ENCODE peak calls at places on chromosomes 1 and 21, in four cellular contexts. J is tibial nerve, I is mesenchymal stem cell, B is spleen. X is an unnamed sample. For H3K27me3, the result is how much of the 10 kb centered on the place peaks cover.

GRCh38 chr1:26996024-26996423 is 2.5 kb downstream of the TRNP1 start:
- DNase-seq in J (no peak), I (peak), B (no peak), X (no peak)

GRCh38 chr1:229355661-229356060 is 12.8 kb upstream of the CCSAP start:
- DNase-seq in J (no peak), B (no peak), I (no peak), X (no peak)

GRCh38 chr1:199857103-199857502 is 170.4 kb upstream of the NR5A2 start:
- DNase-seq in I (peak), J (no peak), B (no peak), X (no peak)

GRCh38 chr1:227898502-227899140 is 49.1 kb downstream of the WNT9A start:
- DNase-seq in J (no peak), I (no peak), B (peak), X (no peak)

GRCh38 chr1:189764391-189765320 is 713.0 kb downstream of the BRINP3 start:
- DNase-seq in I (no peak), B (no peak), J (no peak), X (no peak)

GRCh38 chr1:14142397-14143095 is 442.6 kb downstream of the PRDM2 start:
- DNase-seq in B (no peak), J (no peak), I (no peak), X (no peak)

GRCh38 chr1:219500327-219500897 is 112.5 kb downstream of the ZC3H11B start:
- DNase-seq in J (no peak), B (no peak), I (no peak), X (no peak)

GRCh38 chr1:32954183-32954582 is 10.4 kb downstream of the RNF19B start:
- DNase-seq in J (no peak), B (no peak), I (no peak), X (no peak)

GRCh38 chr1:13950637-13951036 is 250.6 kb downstream of the PRDM2 start:
- DNase-seq in I (no peak), B (no peak), J (no peak), X (no peak)

GRCh38 chr1:202165267-202165941 is 5.0 kb upstream of the PTPN7 start:
- DNase-seq in B (no peak), J (no peak), I (no peak), X (no peak)

GRCh38 chr1:92259350-92259749 is 39.4 kb downstream of the GLMN start:
- DNase-seq in J (no peak), I (no peak), B (no peak), X (no peak)

GRCh38 chr1:39395357-39395831 is 96.0 kb upstream of the BMP8A start:
- DNase-seq in B (no peak), J (no peak), I (peak), X (peak)

GRCh38 chr1:78469561-78469960 is 21.2 kb upstream of the PTGFR start:
- DNase-seq in J (no peak), B (no peak), I (no peak), X (no peak)

GRCh38 chr1:23544444-23545389 is 13.7 kb upstream of the E2F2 start:
- DNase-seq in B (peak), I (peak), J (peak), X (peak)

GRCh38 chr1:93124556-93125368 is 45.7 kb downstream of the MTF2 start:
- DNase-seq in B (no peak), J (no peak), I (no peak), X (no peak)

GRCh38 chr1:9454094-9454418 is 85.2 kb upstream of the SLC25A33 start:
- DNase-seq in J (no peak), B (no peak), I (no peak), X (no peak)

GRCh38 chr1:184497962-184498723 is 111.3 kb downstream of the C1orf21 start:
- DNase-seq in I (peak), B (no peak), J (no peak), X (no peak)

GRCh38 chr1:201555593-201555945 is 16.6 kb downstream of the NAV1 start:
- DNase-seq in B (no peak), I (no peak), J (no peak), X (peak)

GRCh38 chr1:200895448-200895799 is 724 bp downstream of the INAVA start:
- DNase-seq in J (no peak), B (no peak), I (no peak), X (no peak)

GRCh38 chr1:67162954-67163353 is 3.3 kb upstream of the IL23R start:
- DNase-seq in B (no peak), I (peak), J (no peak), X (peak)

GRCh38 chr1:21626921-21627339 is 42.2 kb downstream of the RAP1GAP start:
- DNase-seq in B (no peak), I (no peak), J (no peak), X (no peak)

GRCh38 chr1:32801096-32801713 is 16.0 kb downstream of the YARS1 start:
- DNase-seq in B (no peak), J (no peak), I (peak), X (no peak)

GRCh38 chr1:77143529-77144121 is 75.6 kb downstream of the PIGK start:
- DNase-seq in B (no peak), I (peak), J (no peak), X (peak)

GRCh38 chr1:115251856-115252255 is 86.2 kb downstream of the NGF start:
- DNase-seq in B (no peak), J (no peak), I (peak), X (no peak)

GRCh38 chr1:13823126-13823880 is 123.3 kb downstream of the PRDM2 start:
- DNase-seq in J (no peak), I (no peak), B (no peak), X (no peak)

GRCh38 chr1:116374340-116375164 is 1.5 kb downstream of the ATP1A1 start:
- DNase-seq in J (no peak), I (peak), B (peak), X (peak)

GRCh38 chr21:38159355-38159754 is 97.4 kb upstream of the KCNJ15 start:
- DNase-seq in B (no peak), J (peak), I (peak), X (peak)

GRCh38 chr1:22627331-22627730 is 9.1 kb upstream of the C1QA start:
- DNase-seq in I (no peak), B (no peak), J (no peak), X (no peak)

GRCh38 chr21:34579411-34579810 is 35.5 kb downstream of the RCAN1 start:
- DNase-seq in B (no peak), J (no peak), I (peak), X (no peak)

GRCh38 chr1:84148758-84149157 is 4.7 kb downstream of the PRKACB start:
- DNase-seq in J (no peak), B (no peak), I (no peak), X (no peak)

DNA sequence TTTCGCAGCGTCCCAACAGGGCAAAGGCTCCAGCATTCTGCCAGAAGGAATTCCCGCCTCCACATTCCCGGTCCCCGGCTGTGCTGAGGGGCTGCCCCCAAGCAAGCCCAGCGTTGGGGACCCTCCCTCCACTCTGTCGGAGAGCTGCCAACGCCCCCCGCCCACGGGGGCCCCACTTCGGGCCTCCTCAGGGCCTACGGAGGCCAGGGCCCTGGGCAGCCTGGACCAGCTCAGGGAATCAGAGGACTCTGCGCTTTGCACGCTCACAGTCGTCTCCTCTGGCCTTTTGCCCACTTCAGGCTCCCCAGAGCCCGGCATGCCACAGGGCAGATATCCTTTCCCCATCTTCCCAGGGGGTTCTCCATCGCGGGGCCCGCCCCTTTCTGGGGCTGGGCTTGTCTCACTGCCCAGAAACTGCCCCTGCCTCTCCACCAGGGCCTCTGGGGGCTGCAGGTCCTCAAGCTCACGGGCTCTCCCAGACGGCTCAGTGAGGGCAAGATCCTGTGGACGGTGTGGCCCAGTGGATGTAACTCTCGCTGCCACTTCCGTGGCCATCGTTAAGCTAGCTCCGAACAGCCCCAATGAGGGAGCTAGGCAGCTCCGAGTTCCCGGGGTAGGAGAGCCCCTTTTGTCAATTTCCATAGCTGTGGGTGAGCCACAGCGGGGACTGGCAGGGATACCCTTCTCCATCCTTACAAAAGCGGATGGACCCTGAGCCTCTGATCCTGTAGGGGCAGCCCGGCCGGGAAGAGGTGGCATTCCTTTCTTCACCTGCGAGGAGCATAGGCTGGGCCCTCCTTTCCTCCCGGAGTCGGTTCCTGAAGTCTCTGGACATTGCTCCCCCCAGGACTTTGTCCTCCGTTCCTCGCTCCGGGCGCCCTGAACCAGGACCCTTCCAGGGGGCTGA is 2.8 kb downstream of the ITPKB start:
- DNase-seq in J (no peak), I (no peak), B (no peak), X (no peak)
- H3K27me3 ChIP-seq in J (under half), I (under half), B (under half), X (under half)

DNA sequence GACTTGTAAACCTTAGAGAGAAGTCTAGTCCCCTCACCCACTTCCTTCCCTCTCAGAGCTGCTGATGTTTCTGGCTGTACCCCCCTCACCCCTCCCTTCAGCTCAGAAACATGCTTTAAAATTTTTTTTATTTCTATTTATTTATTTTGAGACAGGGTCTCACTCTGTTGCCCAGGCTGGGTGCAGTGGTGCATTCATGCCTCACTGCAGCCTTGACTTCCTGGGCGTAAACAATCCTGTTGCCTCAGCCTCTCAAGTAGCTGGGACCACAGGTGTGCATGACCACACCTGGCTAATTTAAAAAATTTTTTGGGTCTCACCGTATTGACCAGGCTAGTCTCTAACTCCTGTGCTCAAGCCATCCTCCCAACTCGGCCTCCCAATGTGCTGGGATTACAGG is 2.9 kb upstream of the WNT2B start:
- DNase-seq in J (no peak), B (no peak), I (no peak), X (no peak)
- H3K27me3 ChIP-seq in J (half or more), B (under half), I (half or more), X (under half)

GRCh38 chr21:35922618-35923017 is 137.7 kb downstream of the SETD4 start:
- DNase-seq in B (no peak), I (peak), J (no peak), X (peak)
- H3K27me3 ChIP-seq in B (under half), I (under half), J (under half), X (under half)

DNA sequence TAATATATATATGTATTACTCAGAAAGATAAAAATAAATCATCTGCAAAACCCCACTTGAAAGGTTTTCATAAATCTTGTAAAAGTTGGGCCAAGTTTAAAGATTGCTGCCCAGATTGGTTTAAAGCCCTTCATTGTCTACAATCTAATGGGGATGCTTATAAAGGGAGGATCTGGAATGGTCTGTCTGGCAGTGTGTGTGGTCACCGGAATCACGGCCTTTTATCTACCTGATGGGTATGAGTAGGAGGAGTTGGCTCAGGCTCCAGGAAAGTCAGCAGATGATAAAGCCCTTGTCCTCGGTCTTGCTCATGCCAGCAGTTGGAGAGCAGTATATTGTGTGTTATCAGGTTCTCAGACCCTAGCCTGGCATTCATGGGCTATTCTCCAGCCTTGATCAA is 197.7 kb downstream of the ROR1 start:
- DNase-seq in J (no peak), I (no peak), B (no peak), X (no peak)
- H3K27me3 ChIP-seq in J (under half), I (under half), B (under half), X (under half)

GRCh38 chr1:6420594-6421042 is 899 bp upstream of the HES2 start:
- DNase-seq in J (no peak), B (no peak), I (no peak), X (no peak)
- H3K27me3 ChIP-seq in J (half or more), B (half or more), I (half or more), X (under half)